ENCODE peak calls at places on chromosome 21, in five cellular contexts. One of them, this sample, is unnamed.

GRCh38 chr21:42148584-42148983 is 70.4 kb upstream of the ABCG1 start:
- DNase-seq in right atrium auricular region: no peak
- DNase-seq in heart right ventricle: no peak
- DNase-seq in breast epithelium: no peak
- DNase-seq in psoas muscle: no peak
- DNase-seq in this sample: no peak

GRCh38 chr21:26707241-26707640 is 134.2 kb upstream of the CYYR1 start:
- DNase-seq in right atrium auricular region: no peak
- DNase-seq in heart right ventricle: no peak
- DNase-seq in breast epithelium: no peak
- DNase-seq in psoas muscle: no peak
- DNase-seq in this sample: no peak

GRCh38 chr21:37088196-37088595 is 15.1 kb downstream of the TTC3 start:
- DNase-seq in right atrium auricular region: no peak
- DNase-seq in heart right ventricle: no peak
- DNase-seq in breast epithelium: no peak
- DNase-seq in psoas muscle: no peak
- DNase-seq in this sample: no peak

GRCh38 chr21:16532841-16533240 is 803.1 kb downstream of the USP25 start:
- DNase-seq in right atrium auricular region: no peak
- DNase-seq in heart right ventricle: no peak
- DNase-seq in breast epithelium: no peak
- DNase-seq in psoas muscle: no peak
- DNase-seq in this sample: no peak

GRCh38 chr21:14699433-14700410 is 153.6 kb upstream of the SAMSN1 start:
- DNase-seq in right atrium auricular region: no peak
- DNase-seq in heart right ventricle: no peak
- DNase-seq in breast epithelium: no peak
- DNase-seq in psoas muscle: no peak
- DNase-seq in this sample: no peak

GRCh38 chr21:46599251-46599572 is 5.7 kb downstream of the S100B start:
- DNase-seq in right atrium auricular region: peak; percentile 78
- DNase-seq in heart right ventricle: no peak
- DNase-seq in breast epithelium: no peak
- DNase-seq in psoas muscle: no peak
- DNase-seq in this sample: no peak

GRCh38 chr21:8990326-8991087 is 1530.9 kb upstream of the TPTE start:
- DNase-seq in right atrium auricular region: no peak
- DNase-seq in heart right ventricle: no peak
- DNase-seq in breast epithelium: no peak
- DNase-seq in psoas muscle: no peak
- DNase-seq in this sample: no peak

GRCh38 chr21:14495075-14495474 is 51.0 kb downstream of the SAMSN1 start:
- DNase-seq in right atrium auricular region: no peak
- DNase-seq in heart right ventricle: no peak
- DNase-seq in breast epithelium: no peak
- DNase-seq in psoas muscle: no peak
- DNase-seq in this sample: no peak

GRCh38 chr21:36320421-36321324 is 676 bp downstream of the MORC3 start:
- DNase-seq in right atrium auricular region: peak; percentile 66
- DNase-seq in heart right ventricle: peak; percentile 74
- DNase-seq in breast epithelium: peak; percentile 70
- DNase-seq in psoas muscle: peak; percentile 87
- DNase-seq in this sample: peak; percentile 82

GRCh38 chr21:15281714-15282113 is 216.9 kb upstream of the NRIP1 start:
- DNase-seq in right atrium auricular region: no peak
- DNase-seq in heart right ventricle: no peak
- DNase-seq in breast epithelium: no peak
- DNase-seq in psoas muscle: no peak
- DNase-seq in this sample: no peak

GRCh38 chr21:22791986-22792560 is 1793.9 kb downstream of the NCAM2 start:
- DNase-seq in right atrium auricular region: no peak
- DNase-seq in heart right ventricle: no peak
- DNase-seq in breast epithelium: no peak
- DNase-seq in psoas muscle: no peak
- DNase-seq in this sample: peak; percentile 18

GRCh38 chr21:40173833-40174232 is 306.6 kb downstream of the PCP4 start:
- DNase-seq in right atrium auricular region: no peak
- DNase-seq in heart right ventricle: no peak
- DNase-seq in breast epithelium: no peak
- DNase-seq in psoas muscle: no peak
- DNase-seq in this sample: no peak

GRCh38 chr21:34909492-34910292 is 139.4 kb downstream of the RUNX1 start:
- DNase-seq in right atrium auricular region: no peak
- DNase-seq in heart right ventricle: no peak
- DNase-seq in breast epithelium: no peak
- DNase-seq in psoas muscle: no peak
- DNase-seq in this sample: no peak

GRCh38 chr21:21324297-21324696 is 326.1 kb downstream of the NCAM2 start:
- DNase-seq in right atrium auricular region: no peak
- DNase-seq in heart right ventricle: no peak
- DNase-seq in breast epithelium: no peak
- DNase-seq in psoas muscle: no peak
- DNase-seq in this sample: no peak

GRCh38 chr21:28207776-28208175 is 784.9 kb downstream of the LTN1 start:
- DNase-seq in right atrium auricular region: no peak
- DNase-seq in heart right ventricle: no peak
- DNase-seq in breast epithelium: no peak
- DNase-seq in psoas muscle: no peak
- DNase-seq in this sample: no peak
- H3K9me3 ChIP-seq in right atrium auricular region: no peaks in the 10 kb centered on the region
- H3K9me3 ChIP-seq in heart right ventricle: no peaks in the 10 kb centered on the region
- H3K9me3 ChIP-seq in breast epithelium: no peaks in the 10 kb centered on the region
- H3K9me3 ChIP-seq in psoas muscle: no peaks in the 10 kb centered on the region
- H3K9me3 ChIP-seq in this sample: no peaks in the 10 kb centered on the region

GRCh38 chr21:43362306-43362927 is 64.5 kb downstream of the SIK1 start:
- DNase-seq in right atrium auricular region: peak; percentile 88
- DNase-seq in heart right ventricle: peak; percentile 83
- DNase-seq in breast epithelium: no peak
- DNase-seq in psoas muscle: peak; percentile 88
- DNase-seq in this sample: peak; percentile 43

GRCh38 chr21:43362928-43363314 is 64.0 kb downstream of the SIK1 start:
- DNase-seq in right atrium auricular region: no peak
- DNase-seq in heart right ventricle: peak; percentile 3
- DNase-seq in breast epithelium: no peak
- DNase-seq in psoas muscle: no peak
- DNase-seq in this sample: no peak

GRCh38 chr21:43361493-43362296 is 65.2 kb downstream of the SIK1 start:
- DNase-seq in right atrium auricular region: peak; percentile 85
- DNase-seq in heart right ventricle: peak; percentile 62
- DNase-seq in breast epithelium: no peak
- DNase-seq in psoas muscle: peak; percentile 80
- DNase-seq in this sample: no peak

GRCh38 chr21:43360441-43361126 is 66.3 kb downstream of the SIK1 start:
- DNase-seq in right atrium auricular region: no peak
- DNase-seq in heart right ventricle: peak; percentile 15
- DNase-seq in breast epithelium: no peak
- DNase-seq in psoas muscle: peak; percentile 48
- DNase-seq in this sample: no peak

DNA sequence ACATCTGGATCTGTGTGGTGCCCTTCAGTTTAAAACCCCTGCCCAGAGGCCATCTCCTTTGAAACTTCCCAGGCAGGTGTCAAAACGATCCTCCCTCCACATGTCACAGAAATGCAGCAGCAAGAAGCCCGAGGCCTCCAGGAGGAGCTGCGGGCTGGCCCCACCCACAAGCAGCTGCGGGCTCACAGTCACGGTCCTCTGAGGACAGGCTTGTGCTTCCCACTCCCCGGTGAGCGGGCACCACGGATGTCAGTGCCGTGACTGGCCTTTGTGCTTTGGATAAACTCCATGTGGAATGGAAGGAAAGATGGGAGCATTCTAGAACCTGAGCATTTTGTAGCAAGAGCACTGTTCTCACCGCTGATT is 65.8 kb downstream of the SIK1 start:
- DNase-seq in right atrium auricular region: no peak
- DNase-seq in heart right ventricle: peak; percentile 60
- DNase-seq in breast epithelium: no peak
- DNase-seq in psoas muscle: peak; percentile 79
- DNase-seq in this sample: no peak
- H3K4me3 ChIP-seq in right atrium auricular region: no peak overlapping the region
- H3K4me3 ChIP-seq in heart right ventricle: peak overlapping the region; percentile 4
- H3K4me3 ChIP-seq in breast epithelium: peak overlapping the region; percentile 58
- H3K4me3 ChIP-seq in psoas muscle: peak overlapping the region; percentile 57
- H3K4me3 ChIP-seq in this sample: no peak overlapping the region

GRCh38 chr21:44401386-44402160 is 48.2 kb downstream of the TRPM2 start:
- DNase-seq in right atrium auricular region: peak; percentile 23
- DNase-seq in heart right ventricle: no peak
- DNase-seq in breast epithelium: no peak
- DNase-seq in psoas muscle: peak; percentile 31
- DNase-seq in this sample: no peak

GRCh38 chr21:44399955-44400790 is 46.8 kb downstream of the TRPM2 start:
- DNase-seq in right atrium auricular region: no peak
- DNase-seq in heart right ventricle: no peak
- DNase-seq in breast epithelium: no peak
- DNase-seq in psoas muscle: no peak
- DNase-seq in this sample: no peak

GRCh38 chr21:44402323-44403105 is 49.1 kb downstream of the TRPM2 start:
- DNase-seq in right atrium auricular region: peak; percentile 44
- DNase-seq in heart right ventricle: no peak
- DNase-seq in breast epithelium: no peak
- DNase-seq in psoas muscle: peak; percentile 36
- DNase-seq in this sample: no peak

GRCh38 chr21:44399151-44399954 is 45.9 kb downstream of the TRPM2 start:
- DNase-seq in right atrium auricular region: no peak
- DNase-seq in heart right ventricle: no peak
- DNase-seq in breast epithelium: no peak
- DNase-seq in psoas muscle: no peak
- DNase-seq in this sample: no peak

GRCh38 chr21:44400791-44401385 is 47.5 kb downstream of the TRPM2 start:
- DNase-seq in right atrium auricular region: peak; percentile 38
- DNase-seq in heart right ventricle: no peak
- DNase-seq in breast epithelium: no peak
- DNase-seq in psoas muscle: no peak
- DNase-seq in this sample: no peak
- H3K9me3 ChIP-seq in right atrium auricular region: no peaks in the 10 kb centered on the region
- H3K9me3 ChIP-seq in heart right ventricle: no peaks in the 10 kb centered on the region
- H3K9me3 ChIP-seq in breast epithelium: no peaks in the 10 kb centered on the region
- H3K9me3 ChIP-seq in psoas muscle: no peaks in the 10 kb centered on the region
- H3K9me3 ChIP-seq in this sample: no peaks in the 10 kb centered on the region

DNA sequence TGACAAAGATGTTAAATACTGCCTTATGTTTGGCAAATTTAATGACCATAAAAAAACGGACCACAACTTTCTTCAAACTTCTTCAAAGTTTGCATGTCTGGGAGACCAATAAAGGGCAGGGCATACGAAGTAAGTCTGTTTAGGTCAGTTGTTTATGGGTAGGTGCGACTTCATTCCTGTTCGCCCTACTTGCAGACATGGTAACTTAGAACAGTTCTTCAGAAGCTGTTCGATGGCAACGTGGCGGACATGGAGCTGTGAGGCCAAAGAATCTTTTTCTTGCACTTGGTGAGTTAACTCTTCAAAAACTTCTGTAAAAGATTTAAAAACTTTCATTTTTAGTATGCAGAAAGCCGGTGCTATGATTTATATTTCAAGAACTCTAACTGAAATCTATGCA is 25.9 kb downstream of the C21orf91 start:
- DNase-seq in right atrium auricular region: no peak
- DNase-seq in heart right ventricle: no peak
- DNase-seq in breast epithelium: no peak
- DNase-seq in psoas muscle: no peak
- DNase-seq in this sample: no peak
- H3K4me3 ChIP-seq in right atrium auricular region: no peak overlapping the region
- H3K4me3 ChIP-seq in heart right ventricle: no peak overlapping the region
- H3K4me3 ChIP-seq in breast epithelium: peak overlapping the region; percentile 44
- H3K4me3 ChIP-seq in psoas muscle: peak overlapping the region; percentile 50
- H3K4me3 ChIP-seq in this sample: no peak overlapping the region